ENCODE peak calls at places on chromosomes 11 and 22, in five cellular contexts. Z is H1, W is GM12878, F is K562, Q is HepG2. V is an unnamed sample.

GRCh38 chr11:121437018-121437685 is 15.0 kb upstream of the SORL1 start:
- DNase-seq in Z (no peak), W (no peak), F (no peak), Q (no peak), V (no peak)

GRCh38 chr22:30459206-30460052 is 12.4 kb downstream of the SEC14L3 start:
- DNase-seq in Z (no peak), W (no peak), F (peak; percentile 21), Q (peak; percentile 12), V (peak; percentile 50)

GRCh38 chr22:26570126-26570525 is 19.8 kb downstream of the TPST2 start:
- DNase-seq in Z (no peak), W (no peak), F (no peak), Q (no peak), V (no peak)

GRCh38 chr11:22920939-22921565 is 60.8 kb upstream of the CCDC179 start:
- DNase-seq in Z (peak; percentile 17), W (no peak), F (no peak), Q (peak; percentile 37), V (peak; percentile 81)

GRCh38 chr11:12329797-12330196 is 47.6 kb upstream of the PARVA start:
- DNase-seq in Z (no peak), W (no peak), F (no peak), Q (no peak), V (no peak)

GRCh38 chr11:78696177-78696576 is 121.5 kb upstream of the NARS2 start:
- DNase-seq in Z (no peak), W (no peak), F (no peak), Q (no peak), V (no peak)

GRCh38 chr22:42347281-42347824 is 76.9 kb upstream of the TCF20 start:
- DNase-seq in Z (no peak), W (no peak), F (no peak), Q (no peak), V (no peak)

GRCh38 chr11:12786891-12787290 is 112.7 kb downstream of the TEAD1 start:
- DNase-seq in Z (no peak), W (no peak), F (no peak), Q (no peak), V (peak; percentile 38)

GRCh38 chr11:24636291-24636629 is 139.4 kb downstream of the LUZP2 start:
- DNase-seq in Z (no peak), W (no peak), F (no peak), Q (no peak), V (no peak)

GRCh38 chr22:28345304-28345703 is 334.3 kb downstream of the TTC28 start:
- DNase-seq in Z (no peak), W (no peak), F (no peak), Q (no peak), V (peak; percentile 29)

GRCh38 chr11:10293423-10294288 is at the start of gene SBF2:
- DNase-seq in Z (no peak), W (no peak), F (peak; percentile 91), Q (peak; percentile 69), V (peak; percentile 88)

GRCh38 chr11:66365711-66366619 is 5.6 kb downstream of the SLC29A2 start:
- DNase-seq in Z (no peak), W (no peak), F (no peak), Q (no peak), V (no peak)

GRCh38 chr11:83092488-83093384 is 21.0 kb upstream of the RAB30 start:
- DNase-seq in Z (no peak), W (no peak), F (no peak), Q (peak; percentile 98), V (no peak)

GRCh38 chr11:115083129-115083823 is 404.9 kb downstream of the NXPE2 start:
- DNase-seq in Z (no peak), W (no peak), F (no peak), Q (no peak), V (no peak)

GRCh38 chr11:119739021-119739703 is 10.2 kb upstream of the NECTIN1 start:
- DNase-seq in Z (no peak), W (no peak), F (no peak), Q (no peak), V (no peak)

GRCh38 chr11:111602865-111603632 is 800 bp downstream of the SIK2 start:
- DNase-seq in Z (no peak), W (no peak), F (peak; percentile 52), Q (no peak), V (peak; percentile 59)

GRCh38 chr22:37026325-37026724 is 6.8 kb downstream of the MPST start:
- DNase-seq in Z (no peak), W (no peak), F (no peak), Q (no peak), V (no peak)

GRCh38 chr11:65170058-65170534 is at the start of gene SPDYC:
- DNase-seq in Z (no peak), W (no peak), F (peak; percentile 98), Q (peak; percentile 25), V (peak; percentile 74)

GRCh38 chr22:28105396-28105795 is 186.3 kb upstream of the PITPNB start:
- DNase-seq in Z (no peak), W (no peak), F (no peak), Q (no peak), V (no peak)

GRCh38 chr22:39501644-39502108 is 414 bp upstream of the MIEF1 start:
- DNase-seq in Z (no peak), W (no peak), F (no peak), Q (no peak), V (no peak)

GRCh38 chr22:39496131-39496838 is 5.8 kb upstream of the MIEF1 start:
- DNase-seq in Z (no peak), W (no peak), F (peak; percentile 45), Q (peak; percentile 74), V (peak; percentile 91)

GRCh38 chr22:39498802-39499201 is 3.3 kb upstream of the MIEF1 start:
- DNase-seq in Z (no peak), W (no peak), F (no peak), Q (peak; percentile 63), V (no peak)

GRCh38 chr22:39500101-39500500 is 2.0 kb upstream of the MIEF1 start:
- DNase-seq in Z (no peak), W (no peak), F (no peak), Q (no peak), V (no peak)

DNA sequence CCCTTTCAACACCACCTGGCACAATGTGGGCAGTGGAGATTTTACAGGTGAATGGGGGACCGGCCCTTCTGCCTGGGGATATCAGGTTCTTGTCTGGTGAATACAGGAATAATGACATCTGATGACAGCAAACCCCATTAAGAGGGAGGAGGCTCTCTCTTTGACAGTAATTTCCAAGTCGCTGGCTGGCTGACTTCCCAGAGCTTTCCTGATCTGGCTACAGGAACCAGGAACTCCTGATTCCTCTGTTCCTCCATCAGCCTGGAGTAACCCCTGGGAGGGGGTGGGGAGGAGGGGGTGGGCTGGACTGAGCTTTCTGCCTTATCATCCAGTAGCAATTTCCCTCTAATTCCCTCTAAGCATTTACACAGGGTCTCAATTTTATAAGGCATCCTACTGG is 3.7 kb upstream of the MIEF1 start:
- DNase-seq in Z (no peak), W (no peak), F (no peak), Q (no peak), V (no peak)
- TF ChIP-seq CREB1 in Z (no peak), W (no peak), F (no peak), Q (no peak), V (no peak)

GRCh38 chr22:17774206-17774927 is at the start of gene BID:
- DNase-seq in Z (no peak), W (no peak), F (peak; percentile 89), Q (no peak), V (peak; percentile 40)
- H3K27ac ChIP-seq in Z (peak within 1 kb of the TSS; percentile 60), W (peak within 1 kb of the TSS; percentile 69), F (peak within 1 kb of the TSS; percentile 81), Q (peak within 1 kb of the TSS; percentile 62), V (no peak within 1 kb of the TSS)

GRCh38 chr22:24930678-24931077 is 15.8 kb downstream of the LHFPL7 start:
- DNase-seq in Z (no peak), W (no peak), F (no peak), Q (no peak), V (no peak)
- TF ChIP-seq CREB1 in Z (no peak), W (no peak), F (no peak), Q (no peak), V (no peak)

DNA sequence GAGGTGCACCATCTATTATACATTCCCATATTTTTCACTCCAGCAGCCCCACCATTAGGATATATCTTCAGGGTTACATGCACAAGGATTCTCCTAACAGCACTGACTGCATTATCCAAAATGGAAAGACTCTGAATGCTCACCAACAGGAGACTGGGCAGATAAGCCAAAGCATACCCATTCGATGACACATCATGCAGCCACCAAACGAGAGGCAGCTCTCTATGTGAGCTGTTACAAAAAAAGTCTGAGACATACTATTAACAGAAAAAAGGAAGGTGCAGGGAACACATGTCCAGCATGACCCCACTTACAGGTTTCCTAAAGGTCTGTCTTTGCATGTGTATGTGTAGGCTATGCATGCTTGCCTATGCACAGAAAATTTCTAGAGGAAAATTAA is 12.4 kb upstream of the SERPIND1 start:
- DNase-seq in Z (no peak), W (no peak), F (no peak), Q (no peak), V (no peak)
- H3K27ac ChIP-seq in Z (no peak overlapping the region), W (no peak overlapping the region), F (no peak overlapping the region), Q (no peak overlapping the region), V (no peak overlapping the region)

GRCh38 chr11:27864046-27865025 is 164.1 kb upstream of the BDNF start:
- DNase-seq in Z (no peak), W (no peak), F (no peak), Q (no peak), V (no peak)
- TF ChIP-seq CREB1 in Z (no peak), W (no peak), F (no peak), Q (no peak), V (no peak)

DNA sequence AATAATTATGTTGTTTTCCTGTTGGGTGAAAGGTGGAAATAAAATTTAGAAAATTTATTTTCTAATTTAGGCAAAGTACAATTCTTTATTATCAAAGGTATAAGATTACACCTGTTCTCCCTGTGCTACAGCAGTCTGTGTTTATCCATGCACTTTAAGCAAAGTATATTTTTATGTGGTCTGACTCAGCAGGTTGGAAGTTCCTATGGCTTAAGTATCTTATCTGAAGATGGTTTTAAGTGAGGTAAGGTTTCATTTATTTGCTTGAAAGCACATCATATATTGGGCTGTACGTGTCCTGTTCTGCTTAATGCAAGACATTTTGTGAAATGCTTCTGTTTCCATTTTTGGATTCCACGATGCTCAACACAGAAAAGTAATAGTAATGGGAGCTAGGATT is 14.6 kb downstream of the PPME1 start:
- DNase-seq in Z (no peak), W (no peak), F (no peak), Q (no peak), V (no peak)
- H3K27ac ChIP-seq in Z (no peak overlapping the region), W (no peak overlapping the region), F (no peak overlapping the region), Q (no peak overlapping the region), V (no peak overlapping the region)